ENCODE peak calls at places on chromosomes 6 and 20, in nine cellular contexts. One of them, this sample, is unnamed.

GRCh38 chr6:3698021-3698420 is 53.5 kb downstream of the PXDC1 start:
- DNase-seq in iPS-NIHi11: no peak
- DNase-seq in CD8-positive, alpha-beta T cell: no peak
- DNase-seq in stimulated activated CD4-positive, alpha-beta T cell treated with anti-CD3 and anti-CD28 coated beads, Interleukin-15, amount 100 ng/mL, for 24 hours: no peak
- DNase-seq in activated T-helper 1 cell treated with Interleukin-2 at 50 U/mL for 16 hours: no peak
- DNase-seq in hypothalamus: no peak
- DNase-seq in lower leg skin: no peak
- DNase-seq in D341Med: no peak
- DNase-seq in SW480: no peak
- DNase-seq in this sample: no peak

GRCh38 chr6:152401978-152402377 is 235.2 kb downstream of the SYNE1 start:
- DNase-seq in iPS-NIHi11: peak; percentile 24
- DNase-seq in D341Med: no peak
- DNase-seq in activated T-helper 1 cell treated with Interleukin-2 at 50 U/mL for 16 hours: no peak
- DNase-seq in SW480: peak; percentile 46
- DNase-seq in CD8-positive, alpha-beta T cell: no peak
- DNase-seq in lower leg skin: no peak
- DNase-seq in stimulated activated CD4-positive, alpha-beta T cell treated with anti-CD3 and anti-CD28 coated beads, Interleukin-15, amount 100 ng/mL, for 24 hours: no peak
- DNase-seq in hypothalamus: no peak
- DNase-seq in this sample: no peak

GRCh38 chr6:2999005-2999620 is 581 bp upstream of the NQO2 start:
- DNase-seq in D341Med: no peak
- DNase-seq in activated T-helper 1 cell treated with Interleukin-2 at 50 U/mL for 16 hours: no peak
- DNase-seq in CD8-positive, alpha-beta T cell: peak; percentile 35
- DNase-seq in stimulated activated CD4-positive, alpha-beta T cell treated with anti-CD3 and anti-CD28 coated beads, Interleukin-15, amount 100 ng/mL, for 24 hours: no peak
- DNase-seq in lower leg skin: peak; percentile 96
- DNase-seq in SW480: peak; percentile 73
- DNase-seq in iPS-NIHi11: no peak
- DNase-seq in hypothalamus: no peak
- DNase-seq in this sample: peak; percentile 86

GRCh38 chr6:2680264-2680908 is 70.3 kb downstream of the MYLK4 start:
- DNase-seq in D341Med: no peak
- DNase-seq in iPS-NIHi11: no peak
- DNase-seq in SW480: no peak
- DNase-seq in activated T-helper 1 cell treated with Interleukin-2 at 50 U/mL for 16 hours: no peak
- DNase-seq in stimulated activated CD4-positive, alpha-beta T cell treated with anti-CD3 and anti-CD28 coated beads, Interleukin-15, amount 100 ng/mL, for 24 hours: no peak
- DNase-seq in hypothalamus: no peak
- DNase-seq in CD8-positive, alpha-beta T cell: no peak
- DNase-seq in lower leg skin: no peak
- DNase-seq in this sample: no peak

GRCh38 chr6:795046-795445 is 102.1 kb upstream of the EXOC2 start:
- DNase-seq in SW480: no peak
- DNase-seq in D341Med: no peak
- DNase-seq in CD8-positive, alpha-beta T cell: no peak
- DNase-seq in stimulated activated CD4-positive, alpha-beta T cell treated with anti-CD3 and anti-CD28 coated beads, Interleukin-15, amount 100 ng/mL, for 24 hours: no peak
- DNase-seq in lower leg skin: no peak
- DNase-seq in hypothalamus: no peak
- DNase-seq in iPS-NIHi11: no peak
- DNase-seq in activated T-helper 1 cell treated with Interleukin-2 at 50 U/mL for 16 hours: no peak
- DNase-seq in this sample: no peak

GRCh38 chr6:2116496-2116895 is 128.9 kb downstream of the GMDS start:
- DNase-seq in D341Med: no peak
- DNase-seq in SW480: no peak
- DNase-seq in activated T-helper 1 cell treated with Interleukin-2 at 50 U/mL for 16 hours: no peak
- DNase-seq in hypothalamus: no peak
- DNase-seq in iPS-NIHi11: no peak
- DNase-seq in stimulated activated CD4-positive, alpha-beta T cell treated with anti-CD3 and anti-CD28 coated beads, Interleukin-15, amount 100 ng/mL, for 24 hours: no peak
- DNase-seq in CD8-positive, alpha-beta T cell: no peak
- DNase-seq in lower leg skin: no peak
- DNase-seq in this sample: no peak

GRCh38 chr20:13681248-13682125 is 42.8 kb upstream of the TASP1 start:
- DNase-seq in CD8-positive, alpha-beta T cell: no peak
- DNase-seq in lower leg skin: no peak
- DNase-seq in SW480: peak; percentile 79
- DNase-seq in iPS-NIHi11: no peak
- DNase-seq in activated T-helper 1 cell treated with Interleukin-2 at 50 U/mL for 16 hours: no peak
- DNase-seq in hypothalamus: no peak
- DNase-seq in D341Med: no peak
- DNase-seq in stimulated activated CD4-positive, alpha-beta T cell treated with anti-CD3 and anti-CD28 coated beads, Interleukin-15, amount 100 ng/mL, for 24 hours: no peak
- DNase-seq in this sample: no peak

GRCh38 chr20:49278817-49279676 is 1.2 kb upstream of the ZNFX1 start:
- DNase-seq in lower leg skin: no peak
- DNase-seq in hypothalamus: no peak
- DNase-seq in CD8-positive, alpha-beta T cell: no peak
- DNase-seq in activated T-helper 1 cell treated with Interleukin-2 at 50 U/mL for 16 hours: no peak
- DNase-seq in stimulated activated CD4-positive, alpha-beta T cell treated with anti-CD3 and anti-CD28 coated beads, Interleukin-15, amount 100 ng/mL, for 24 hours: peak; percentile 65
- DNase-seq in iPS-NIHi11: no peak
- DNase-seq in SW480: peak; percentile 57
- DNase-seq in D341Med: no peak
- DNase-seq in this sample: peak; percentile 47

GRCh38 chr6:42013134-42013516 is 37.2 kb upstream of the TAF8 start:
- DNase-seq in hypothalamus: no peak
- DNase-seq in iPS-NIHi11: no peak
- DNase-seq in CD8-positive, alpha-beta T cell: no peak
- DNase-seq in D341Med: no peak
- DNase-seq in stimulated activated CD4-positive, alpha-beta T cell treated with anti-CD3 and anti-CD28 coated beads, Interleukin-15, amount 100 ng/mL, for 24 hours: no peak
- DNase-seq in lower leg skin: no peak
- DNase-seq in SW480: no peak
- DNase-seq in activated T-helper 1 cell treated with Interleukin-2 at 50 U/mL for 16 hours: no peak
- DNase-seq in this sample: no peak

This sample was measured in activated CD4-positive, alpha-beta T cell treated with anti-CD3 and anti-CD28 coated beads for 36 hours.